ENCODE peak calls at places on chromosomes 12 and 14, in four cellular contexts. D is HCT116, J is astrocyte, S is endothelial cell of umbilical vein. T is an unnamed sample. For H3K4me1, the result is how much of the 10 kb centered on the place peaks cover.

GRCh38 chr12:75656650-75657049 is 145.2 kb upstream of the KRR1 start:
- DNase-seq in D (peak), J (peak), S (no peak), T (no peak)

GRCh38 chr12:121529184-121529583 is 51.6 kb downstream of the KDM2B start:
- DNase-seq in D (no peak), J (no peak), S (no peak), T (no peak)

GRCh38 chr14:69559581-69560011 is 15.1 kb downstream of the CCDC177 start:
- DNase-seq in D (no peak), J (no peak), S (no peak), T (no peak)

GRCh38 chr12:68119724-68120211 is 39.8 kb downstream of the IFNG start:
- DNase-seq in D (no peak), J (peak), S (no peak), T (no peak)

GRCh38 chr12:108832730-108833354 is 24.5 kb downstream of the SSH1 start:
- DNase-seq in D (no peak), J (peak), S (peak), T (no peak)

GRCh38 chr14:99325591-99325990 is 53.6 kb upstream of the BCL11B start:
- DNase-seq in D (no peak), J (no peak), S (no peak), T (peak)

GRCh38 chr14:53630336-53630735 is 326.3 kb downstream of the BMP4 start:
- DNase-seq in D (no peak), J (peak), S (peak), T (no peak)

GRCh38 chr14:97299661-97300060 is 502.5 kb downstream of the VRK1 start:
- DNase-seq in D (no peak), J (no peak), S (no peak), T (no peak)

DNA sequence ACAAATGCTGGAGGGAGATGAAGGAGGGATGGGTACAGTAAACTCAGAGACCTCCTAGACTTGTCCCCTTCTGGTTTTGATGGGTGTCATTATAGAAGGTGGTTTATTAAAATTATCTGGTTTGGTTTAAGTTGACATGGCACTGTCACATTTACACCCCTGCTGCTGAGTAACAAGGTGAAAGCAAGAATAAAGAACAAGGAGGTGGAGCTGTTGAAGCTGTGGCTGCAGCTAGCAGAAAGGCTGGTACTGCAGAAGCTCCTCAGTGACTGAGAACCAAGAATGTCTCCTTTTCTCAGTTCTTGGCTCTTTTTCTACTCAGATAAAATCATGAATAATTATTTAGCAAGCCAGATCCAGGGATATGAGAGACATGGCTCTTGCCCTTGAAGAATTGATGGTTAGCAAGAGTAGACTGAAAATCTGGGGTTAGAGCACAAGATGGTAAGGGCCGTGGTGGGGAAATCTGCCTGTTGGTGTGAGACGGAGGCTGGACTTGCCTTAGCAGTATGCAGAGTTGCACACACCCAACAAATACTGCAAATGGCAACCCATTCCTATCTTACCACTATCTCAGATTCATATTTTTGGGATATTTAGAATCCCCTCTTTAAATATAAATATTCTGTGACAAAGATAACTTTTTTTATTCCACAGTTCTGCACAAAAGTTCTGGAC is at the start of gene GZMH:
- DNase-seq in D (no peak), J (no peak), S (no peak), T (no peak)
- H3K4me1 ChIP-seq in D (under half), J (under half), S (under half), T (under half)

DNA sequence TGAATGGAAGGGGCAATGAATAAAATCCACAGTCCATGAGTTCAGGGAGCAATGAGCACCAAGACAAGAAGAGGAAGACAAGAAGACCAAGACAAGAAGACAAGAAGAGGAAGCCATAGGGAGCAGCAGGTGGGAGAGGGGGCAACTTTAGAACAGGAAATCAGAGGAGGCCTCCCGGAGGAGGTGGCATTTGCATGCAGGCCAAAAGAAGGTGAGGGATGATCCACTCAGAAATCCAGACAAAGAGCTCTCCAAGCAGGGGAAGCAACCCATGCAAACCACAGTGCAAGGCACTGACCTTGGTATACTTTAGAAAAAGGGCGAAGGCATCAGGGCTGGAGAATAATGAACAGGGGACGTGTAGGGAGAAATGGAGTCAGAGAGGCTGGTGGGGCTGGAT is 58.6 kb downstream of the SCARB1 start:
- DNase-seq in D (no peak), J (no peak), S (no peak), T (no peak)
- H3K27ac ChIP-seq in D (no peak), J (no peak), S (no peak), T (peak)

DNA sequence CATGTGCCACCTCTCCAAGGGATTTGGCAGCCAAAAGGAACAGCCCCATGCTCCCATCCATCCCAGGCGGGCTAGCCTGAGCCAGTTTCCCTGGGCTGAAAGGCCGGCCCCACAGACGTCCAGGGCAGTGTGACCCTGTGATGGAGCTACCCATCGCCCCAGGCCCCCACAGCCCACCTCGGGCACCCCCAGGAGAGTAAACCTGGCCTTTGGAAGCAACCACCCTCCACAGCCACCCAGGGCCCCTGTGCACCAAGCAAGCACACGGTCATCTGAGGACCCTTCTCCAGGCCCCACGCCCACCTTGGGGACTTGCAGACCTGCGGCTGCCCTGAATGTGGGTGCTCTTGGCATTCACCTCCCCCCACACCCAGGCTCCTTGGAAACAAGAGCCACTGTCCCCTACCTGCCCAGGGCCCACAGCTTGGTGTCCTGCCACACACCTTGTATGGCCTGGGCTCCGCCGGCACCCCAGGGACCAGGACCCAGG is 8.4 kb downstream of the AHNAK2 start:
- DNase-seq in D (no peak), J (no peak), S (no peak), T (peak)
- H3K4me3 ChIP-seq in D (peak), J (no peak), S (peak), T (no peak)

GRCh38 chr12:6373022-6373787 is 2.2 kb downstream of the SCNN1A start:
- DNase-seq in D (peak), J (no peak), S (no peak), T (peak)
- H3K4me1 ChIP-seq in D (half or more), J (under half), S (under half), T (under half)

GRCh38 chr14:81311128-81311527 is 89.0 kb downstream of the STON2 start:
- DNase-seq in D (no peak), J (no peak), S (no peak), T (no peak)
- H3K27ac ChIP-seq in D (no peak), J (no peak), S (no peak), T (no peak)

GRCh38 chr14:67357583-67358354 is 1.8 kb downstream of the ATP6V1D start:
- DNase-seq in D (no peak), J (peak), S (no peak), T (no peak)
- H3K4me3 ChIP-seq in D (no peak), J (peak), S (peak), T (no peak)

T was measured in right lobe of liver.